ENCODE peak calls at places on chromosomes 13 and 19, in seven cellular contexts. Z, P, T, O, U, B and I are unnamed samples.

GRCh38 chr19:31096930-31097329 is 252.3 kb downstream of the TSHZ3 start:
- DNase-seq in P (no peak), T (no peak), B (no peak), Z (no peak), O (no peak), U (no peak), I (no peak)

GRCh38 chr19:29665826-29666633 is 769 bp downstream of the PLEKHF1 start:
- DNase-seq in Z (no peak), U (no peak), O (no peak), T (no peak), P (no peak), B (peak), I (no peak)

GRCh38 chr13:59391696-59392095 is 772.0 kb downstream of the DIAPH3 start:
- DNase-seq in P (peak), B (peak), O (peak), U (peak), Z (peak), T (peak), I (peak)

GRCh38 chr13:30698023-30698422 is 37.3 kb upstream of the ALOX5AP start:
- DNase-seq in U (no peak), P (no peak), B (no peak), O (no peak), T (peak), Z (no peak), I (no peak)

GRCh38 chr13:38897521-38897920 is 93.1 kb downstream of the STOML3 start:
- DNase-seq in U (no peak), T (no peak), B (no peak), Z (no peak), P (no peak), O (no peak), I (no peak)

GRCh38 chr19:3407556-3408516 is 41.5 kb downstream of the NFIC start:
- DNase-seq in B (no peak), O (no peak), T (no peak), Z (no peak), U (no peak), P (no peak), I (no peak)

GRCh38 chr19:3006075-3006767 is 22.9 kb downstream of the TLE2 start:
- DNase-seq in O (no peak), P (no peak), T (no peak), B (peak), U (no peak), Z (no peak), I (no peak)

GRCh38 chr13:99086869-99087129 is 108.9 kb upstream of the DOCK9 start:
- DNase-seq in T (no peak), U (peak), P (no peak), B (peak), Z (no peak), O (no peak), I (peak)

GRCh38 chr13:94433055-94433947 is 46.2 kb downstream of the DCT start:
- DNase-seq in B (peak), U (no peak), Z (no peak), T (no peak), P (peak), O (peak), I (no peak)

GRCh38 chr19:2469102-2469914 is 6.6 kb upstream of the GADD45B start:
- DNase-seq in U (no peak), P (no peak), O (peak), B (peak), Z (no peak), T (no peak), I (no peak)

GRCh38 chr13:21542563-21542962 is 61.4 kb downstream of the MICU2 start:
- DNase-seq in U (no peak), O (no peak), T (no peak), Z (no peak), P (no peak), B (no peak), I (no peak)

GRCh38 chr19:40512473-40513344 is 45.9 kb downstream of the SPTBN4 start:
- DNase-seq in B (peak), T (no peak), Z (no peak), U (peak), P (peak), O (no peak), I (no peak)

GRCh38 chr13:99339736-99340392 is 32.7 kb upstream of the GPR183 start:
- DNase-seq in O (no peak), B (no peak), U (no peak), Z (peak), P (no peak), T (no peak), I (peak)

GRCh38 chr19:8724276-8724675 is 2.8 kb downstream of the OR2Z1 start:
- DNase-seq in U (no peak), Z (no peak), O (no peak), P (no peak), T (no peak), B (no peak), I (no peak)

GRCh38 chr13:35514801-35515502 is 38.5 kb upstream of the MAB21L1 start:
- DNase-seq in T (no peak), U (no peak), P (no peak), Z (no peak), B (no peak), O (no peak), I (no peak)

GRCh38 chr13:108383676-108384075 is 114.2 kb downstream of the TNFSF13B start:
- DNase-seq in Z (no peak), O (no peak), B (no peak), U (no peak), P (no peak), T (no peak), I (no peak)

GRCh38 chr19:18449552-18449951 is 11.6 kb upstream of the ISYNA1 start:
- DNase-seq in P (no peak), Z (no peak), O (no peak), B (no peak), T (no peak), U (no peak), I (no peak)

GRCh38 chr13:111485491-111486250 is 165.2 kb downstream of the TEX29 start:
- DNase-seq in B (no peak), P (no peak), Z (no peak), T (no peak), U (no peak), O (no peak), I (no peak)

GRCh38 chr13:108230377-108230776 is 12.2 kb downstream of the ABHD13 start:
- DNase-seq in O (no peak), U (no peak), B (no peak), Z (no peak), T (no peak), P (no peak), I (no peak)

GRCh38 chr19:40603071-40603718 is 2.0 kb downstream of the LTBP4 start:
- DNase-seq in O (no peak), Z (no peak), T (no peak), P (no peak), B (no peak), U (no peak), I (peak)

GRCh38 chr13:33556828-33557227 is 261.1 kb upstream of the RFC3 start:
- DNase-seq in P (no peak), O (no peak), T (no peak), Z (no peak), B (no peak), U (no peak), I (no peak)

GRCh38 chr13:44273991-44274810 is 99.4 kb upstream of the SERP2 start:
- DNase-seq in T (no peak), O (peak), U (no peak), B (no peak), Z (peak), P (no peak), I (no peak)

GRCh38 chr19:54309811-54310210 is 3.2 kb downstream of the LILRA5 start:
- DNase-seq in Z (no peak), P (no peak), B (no peak), T (no peak), U (no peak), O (no peak), I (no peak)

GRCh38 chr19:50890422-50891252 is 17.4 kb downstream of the KLK2 start:
- DNase-seq in P (no peak), U (no peak), Z (no peak), T (no peak), B (no peak), O (no peak), I (no peak)

GRCh38 chr13:59873309-59873708 is 290.4 kb downstream of the DIAPH3 start:
- DNase-seq in T (no peak), Z (no peak), P (no peak), U (no peak), B (no peak), O (no peak), I (no peak)

GRCh38 chr13:77300176-77301141 is 26.4 kb downstream of the MYCBP2 start:
- DNase-seq in U (no peak), O (no peak), Z (no peak), T (no peak), B (no peak), P (no peak), I (no peak)